ENCODE peak calls at places on chromosomes 1 and 21, in five cellular contexts. H is stimulated activated naive CD8-positive, alpha-beta T cell treated with anti-CD3 and anti-CD28 coated beads, Interleukin-15, Interleukin-2, amounts not matched to agents 100 U/mL and 50 U/mL, for 24 hours; I is right cardiac atrium; S is AG08395; C is T1000. Q is an unnamed sample.

GRCh38 chr21:15706686-15707085 is 23.1 kb upstream of the USP25 start:
- DNase-seq in H (no peak), I (peak), S (peak), C (peak), Q (no peak)

GRCh38 chr21:36260030-36260787 is 59.8 kb upstream of the MORC3 start:
- DNase-seq in H (peak), I (no peak), S (peak), C (no peak), Q (no peak)

GRCh38 chr1:86375688-86376087 is 20.4 kb downstream of the ODF2L start:
- DNase-seq in H (no peak), I (no peak), S (no peak), C (no peak), Q (no peak)

GRCh38 chr1:201619513-201619912 is 80.6 kb downstream of the NAV1 start:
- DNase-seq in H (no peak), I (peak), S (no peak), C (no peak), Q (no peak)

GRCh38 chr21:31921079-31921478 is 48.3 kb downstream of the HUNK start:
- DNase-seq in H (no peak), I (no peak), S (peak), C (no peak), Q (no peak)

GRCh38 chr1:48674641-48675040 is 102.0 kb downstream of the BEND5 start:
- DNase-seq in H (no peak), I (no peak), S (peak), C (peak), Q (no peak)

GRCh38 chr1:23370744-23371710 is 1.4 kb upstream of the ZNF436 start:
- DNase-seq in H (no peak), I (no peak), S (no peak), C (no peak), Q (no peak)

GRCh38 chr1:79323240-79324025 is 316.9 kb upstream of the ADGRL4 start:
- DNase-seq in H (no peak), I (no peak), S (peak), C (no peak), Q (no peak)

GRCh38 chr1:167690053-167690452 is 31.7 kb upstream of the MPZL1 start:
- DNase-seq in H (no peak), I (no peak), S (no peak), C (no peak), Q (no peak)

GRCh38 chr1:41622402-41622801 is 137.9 kb upstream of the EDN2 start:
- DNase-seq in H (no peak), I (no peak), S (no peak), C (no peak), Q (no peak)

GRCh38 chr1:61426254-61426653 is 298.7 kb downstream of the TM2D1 start:
- DNase-seq in H (no peak), I (peak), S (no peak), C (no peak), Q (no peak)

GRCh38 chr1:201147396-201148015 is 6.8 kb downstream of the TMEM9 start:
- DNase-seq in H (no peak), I (peak), S (no peak), C (no peak), Q (no peak)

GRCh38 chr1:180912801-180913616 is at the start of gene KIAA1614:
- DNase-seq in H (no peak), I (peak), S (peak), C (no peak), Q (no peak)

GRCh38 chr1:236603896-236604217 is 459 bp downstream of the HEATR1 start:
- DNase-seq in H (no peak), I (no peak), S (peak), C (no peak), Q (no peak)

GRCh38 chr1:193553562-193553961 is 367.1 kb upstream of the B3GALT2 start:
- DNase-seq in H (no peak), I (no peak), S (no peak), C (no peak), Q (no peak)

GRCh38 chr1:53155945-53156344 is 13.5 kb upstream of the SLC1A7 start:
- DNase-seq in H (no peak), I (no peak), S (no peak), C (no peak), Q (no peak)

GRCh38 chr1:234597894-234598293 is 12.1 kb downstream of the IRF2BP2 start:
- DNase-seq in H (peak), I (peak), S (no peak), C (no peak), Q (no peak)

GRCh38 chr1:34825455-34826081 is 32.8 kb downstream of the GJA4 start:
- DNase-seq in H (no peak), I (peak), S (no peak), C (no peak), Q (no peak)

GRCh38 chr1:35243681-35244080 is 24.8 kb upstream of the ZMYM4 start:
- DNase-seq in H (no peak), I (no peak), S (no peak), C (no peak), Q (no peak)

GRCh38 chr21:42991992-42992740 is 17.8 kb downstream of the PKNOX1 start:
- DNase-seq in H (no peak), I (peak), S (peak), C (peak), Q (no peak)

GRCh38 chr1:16173447-16174260 is 17.8 kb upstream of the EPHA2 start:
- DNase-seq in H (no peak), I (peak), S (peak), C (peak), Q (no peak)

GRCh38 chr1:20358761-20359263 is 68.1 kb downstream of the VWA5B1 start:
- DNase-seq in H (no peak), I (peak), S (peak), C (no peak), Q (no peak)

GRCh38 chr1:74395492-74395891 is 116.9 kb downstream of the LRRC53 start:
- DNase-seq in H (no peak), I (no peak), S (no peak), C (no peak), Q (no peak)

Q was measured in stimulated activated CD8-positive, alpha-beta memory T cell treated with anti-CD3 and anti-CD28 coated beads, Interleukin-15, amount 100 ng/mL, for 24 hours.